ENCODE peak calls at places on chromosome 2, in six cellular contexts. One of them, this sample, is unnamed.

GRCh38 chr2:74458957-74459290 is 686 bp downstream of the WBP1 start:
- DNase-seq in mesendoderm: no peak
- DNase-seq in IMR-90: no peak
- DNase-seq in neuronal stem cell: no peak
- DNase-seq in H9: no peak
- DNase-seq in H1: no peak
- DNase-seq in this sample: peak

GRCh38 chr2:96113951-96114350 is 2.4 kb downstream of the ADRA2B start:
- DNase-seq in mesendoderm: no peak
- DNase-seq in IMR-90: no peak
- DNase-seq in neuronal stem cell: no peak
- DNase-seq in H9: no peak
- DNase-seq in H1: no peak
- DNase-seq in this sample: no peak

GRCh38 chr2:25161055-25161781 is 7.2 kb downstream of the POMC start:
- DNase-seq in mesendoderm: peak
- DNase-seq in IMR-90: peak
- DNase-seq in neuronal stem cell: no peak
- DNase-seq in H9: peak
- DNase-seq in H1: peak
- DNase-seq in this sample: no peak

GRCh38 chr2:54626884-54627283 is 96.6 kb upstream of the EML6 start:
- DNase-seq in mesendoderm: no peak
- DNase-seq in IMR-90: no peak
- DNase-seq in neuronal stem cell: no peak
- DNase-seq in H9: no peak
- DNase-seq in H1: no peak
- DNase-seq in this sample: no peak

GRCh38 chr2:63163231-63163845 is 112.7 kb downstream of the OTX1 start:
- DNase-seq in mesendoderm: no peak
- DNase-seq in IMR-90: no peak
- DNase-seq in neuronal stem cell: no peak
- DNase-seq in H9: no peak
- DNase-seq in H1: no peak
- DNase-seq in this sample: no peak

GRCh38 chr2:36351291-36352023 is 4.1 kb upstream of the CRIM1 start:
- DNase-seq in mesendoderm: no peak
- DNase-seq in IMR-90: no peak
- DNase-seq in neuronal stem cell: no peak
- DNase-seq in H9: no peak
- DNase-seq in H1: no peak
- DNase-seq in this sample: no peak

GRCh38 chr2:234271342-234271741 is 220.8 kb downstream of the SPP2 start:
- DNase-seq in mesendoderm: no peak
- DNase-seq in IMR-90: no peak
- DNase-seq in neuronal stem cell: no peak
- DNase-seq in H9: no peak
- DNase-seq in H1: no peak
- DNase-seq in this sample: no peak

GRCh38 chr2:45182667-45183620 is 173.7 kb upstream of the SIX2 start:
- DNase-seq in mesendoderm: no peak
- DNase-seq in IMR-90: no peak
- DNase-seq in neuronal stem cell: no peak
- DNase-seq in H9: no peak
- DNase-seq in H1: no peak
- DNase-seq in this sample: no peak

GRCh38 chr2:40358783-40359182 is 93.1 kb downstream of the SLC8A1 start:
- DNase-seq in mesendoderm: no peak
- DNase-seq in IMR-90: no peak
- DNase-seq in neuronal stem cell: no peak
- DNase-seq in H9: no peak
- DNase-seq in H1: no peak
- DNase-seq in this sample: no peak

GRCh38 chr2:119487434-119488244 is 36.6 kb downstream of the SCTR start:
- DNase-seq in mesendoderm: no peak
- DNase-seq in IMR-90: no peak
- DNase-seq in neuronal stem cell: no peak
- DNase-seq in H9: no peak
- DNase-seq in H1: no peak
- DNase-seq in this sample: no peak

GRCh38 chr2:62409442-62409841 is 96.6 kb downstream of the TMEM17 start:
- DNase-seq in mesendoderm: no peak
- DNase-seq in IMR-90: peak
- DNase-seq in neuronal stem cell: no peak
- DNase-seq in H9: no peak
- DNase-seq in H1: no peak
- DNase-seq in this sample: peak

GRCh38 chr2:142037051-142037450 is 93.8 kb downstream of the LRP1B start:
- DNase-seq in mesendoderm: peak
- DNase-seq in IMR-90: no peak
- DNase-seq in neuronal stem cell: peak
- DNase-seq in H9: no peak
- DNase-seq in H1: no peak
- DNase-seq in this sample: peak

GRCh38 chr2:17107875-17108274 is 410.4 kb downstream of the RAD51AP2 start:
- DNase-seq in mesendoderm: peak
- DNase-seq in IMR-90: no peak
- DNase-seq in neuronal stem cell: no peak
- DNase-seq in H9: no peak
- DNase-seq in H1: no peak
- DNase-seq in this sample: peak

GRCh38 chr2:68328901-68329300 is 9.2 kb upstream of the CNRIP1 start:
- DNase-seq in mesendoderm: no peak
- DNase-seq in IMR-90: no peak
- DNase-seq in neuronal stem cell: no peak
- DNase-seq in H9: no peak
- DNase-seq in H1: no peak
- DNase-seq in this sample: no peak

GRCh38 chr2:60481257-60481656 is 72.2 kb downstream of the BCL11A start:
- DNase-seq in mesendoderm: no peak
- DNase-seq in IMR-90: no peak
- DNase-seq in neuronal stem cell: no peak
- DNase-seq in H9: peak
- DNase-seq in H1: no peak
- DNase-seq in this sample: no peak

GRCh38 chr2:43898958-43899346 is 60.2 kb downstream of the ABCG8 start:
- DNase-seq in mesendoderm: no peak
- DNase-seq in IMR-90: peak
- DNase-seq in neuronal stem cell: no peak
- DNase-seq in H9: no peak
- DNase-seq in H1: no peak
- DNase-seq in this sample: peak

GRCh38 chr2:183919926-183920325 is 678.4 kb upstream of the ZNF804A start:
- DNase-seq in mesendoderm: no peak
- DNase-seq in IMR-90: no peak
- DNase-seq in neuronal stem cell: no peak
- DNase-seq in H9: no peak
- DNase-seq in H1: no peak
- DNase-seq in this sample: no peak

GRCh38 chr2:134550566-134551164 is 168.1 kb downstream of the TMEM163 start:
- DNase-seq in mesendoderm: no peak
- DNase-seq in IMR-90: no peak
- DNase-seq in neuronal stem cell: no peak
- DNase-seq in H9: no peak
- DNase-seq in H1: no peak
- DNase-seq in this sample: no peak

GRCh38 chr2:155546715-155547555 is 785.6 kb downstream of the NR4A2 start:
- DNase-seq in mesendoderm: no peak
- DNase-seq in IMR-90: no peak
- DNase-seq in neuronal stem cell: no peak
- DNase-seq in H9: no peak
- DNase-seq in H1: no peak
- DNase-seq in this sample: no peak

DNA sequence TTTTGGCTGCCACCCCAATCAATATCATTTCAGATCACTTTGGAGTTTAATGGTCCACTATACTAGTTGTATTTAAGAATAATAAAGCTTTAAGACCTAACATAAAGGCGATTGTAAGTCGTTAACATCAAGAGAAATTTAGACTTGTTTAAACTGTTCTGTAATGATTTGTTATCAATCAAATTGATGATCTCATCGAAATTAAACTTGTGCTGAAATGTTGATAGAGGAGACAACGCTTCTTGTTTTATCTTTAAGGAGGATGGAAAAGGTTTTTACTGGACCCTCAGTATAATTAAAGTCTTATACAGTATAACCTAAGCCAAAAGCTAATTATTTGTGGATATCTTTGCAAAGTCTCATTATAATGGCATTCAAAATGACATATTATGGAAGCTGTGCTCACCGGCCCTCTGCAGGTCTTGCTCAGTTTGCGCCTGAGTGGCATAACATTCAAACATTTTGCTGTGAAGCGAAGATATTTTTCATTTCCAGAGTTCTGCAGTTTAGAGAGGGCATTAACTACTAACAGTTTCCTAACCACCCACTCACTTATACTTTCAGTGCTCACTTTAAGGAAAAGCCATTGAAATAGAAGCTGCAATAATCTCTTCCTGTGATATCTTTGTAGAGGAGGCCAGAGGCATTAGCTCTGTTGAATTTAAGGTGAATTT is 1.4 kb upstream of the SERTAD2 start:
- DNase-seq in mesendoderm: no peak
- DNase-seq in IMR-90: no peak
- DNase-seq in neuronal stem cell: no peak
- DNase-seq in H9: no peak
- DNase-seq in H1: no peak
- DNase-seq in this sample: peak
- H2BK15ac ChIP-seq in mesendoderm: no peak
- H2BK15ac ChIP-seq in IMR-90: peak
- H2BK15ac ChIP-seq in neuronal stem cell: no peak
- H2BK15ac ChIP-seq in H9: no peak
- H2BK15ac ChIP-seq in H1: no peak
- H2BK15ac ChIP-seq in this sample: no peak

DNA sequence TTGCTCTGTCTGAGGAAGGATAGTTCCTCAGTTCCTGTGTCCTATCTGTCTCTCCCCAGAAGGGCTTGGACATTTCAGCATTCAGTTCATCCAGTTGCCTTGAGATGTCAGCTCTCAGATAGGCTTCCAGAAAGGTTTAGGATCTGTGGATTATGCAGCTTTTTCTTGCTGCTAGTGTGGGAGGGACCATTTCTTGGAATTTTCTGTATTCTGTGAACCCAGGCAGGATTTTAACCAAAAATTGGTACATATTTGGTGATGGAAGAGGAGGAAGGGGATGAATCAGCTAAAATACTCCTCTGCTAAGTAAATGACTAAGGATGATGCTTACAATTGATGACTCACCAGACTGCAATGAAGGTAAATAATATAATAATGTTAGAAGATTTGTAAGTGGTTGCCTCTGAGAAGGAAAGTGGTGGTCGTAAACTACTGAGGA is 58.6 kb upstream of the DOCK10 start:
- DNase-seq in mesendoderm: peak
- DNase-seq in IMR-90: peak
- DNase-seq in neuronal stem cell: no peak
- DNase-seq in H9: no peak
- DNase-seq in H1: no peak
- DNase-seq in this sample: peak
- H2BK5ac ChIP-seq in mesendoderm: no peak
- H2BK5ac ChIP-seq in IMR-90: peak
- H2BK5ac ChIP-seq in neuronal stem cell: no peak
- H2BK5ac ChIP-seq in H9: no peak
- H2BK5ac ChIP-seq in H1: no peak
- H2BK5ac ChIP-seq in this sample: peak

DNA sequence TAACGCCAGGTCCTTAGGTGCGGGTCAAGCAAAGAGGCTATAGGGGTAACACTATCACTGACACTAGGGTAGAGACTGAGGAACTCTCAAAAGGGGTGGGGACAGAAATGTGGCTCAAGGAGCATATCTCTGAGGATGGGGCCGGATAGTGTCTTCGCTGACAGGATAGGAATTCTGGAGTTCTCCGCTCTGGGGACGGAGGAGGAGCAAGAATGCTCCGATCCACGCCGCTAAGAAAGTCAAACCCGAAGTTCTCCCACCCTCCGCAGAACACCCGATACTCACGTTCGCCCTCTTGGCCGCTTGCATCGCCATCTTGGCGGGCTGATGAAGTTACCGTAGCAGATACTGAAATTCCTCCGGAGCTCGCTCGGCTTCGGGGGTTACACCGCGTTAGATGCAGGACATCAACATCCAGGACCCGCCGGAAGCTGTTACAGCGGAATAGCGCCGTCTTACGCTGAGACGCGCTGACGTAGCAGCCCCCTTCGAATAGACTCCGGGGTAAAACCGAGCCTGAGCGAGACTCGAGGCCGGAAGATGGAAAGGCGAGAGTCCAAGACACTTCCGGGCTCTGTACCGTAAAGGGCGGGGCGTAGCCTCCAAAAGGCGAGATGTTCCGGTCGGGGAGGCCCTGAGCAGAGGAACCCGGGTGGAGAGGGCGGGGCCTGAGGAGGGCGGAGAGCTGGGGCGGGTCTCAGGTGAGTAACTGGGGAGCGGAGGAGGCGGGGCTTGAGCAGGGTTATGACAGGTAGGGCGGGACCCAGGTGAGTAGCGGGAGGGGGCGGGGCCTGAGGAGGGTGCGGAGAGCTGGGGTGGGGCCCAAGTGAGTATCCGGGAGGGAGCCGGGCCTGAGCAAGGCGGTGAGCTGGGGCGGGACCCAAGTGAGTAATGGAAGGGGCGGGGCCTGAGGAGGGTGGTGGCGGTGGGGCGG is at the start of gene SF3B6:
- DNase-seq in mesendoderm: peak
- DNase-seq in IMR-90: peak
- DNase-seq in neuronal stem cell: peak
- DNase-seq in H9: peak
- DNase-seq in H1: peak
- DNase-seq in this sample: peak
- H3K18ac ChIP-seq in mesendoderm: no peak
- H3K18ac ChIP-seq in IMR-90: peak
- H3K18ac ChIP-seq in neuronal stem cell: peak
- H3K18ac ChIP-seq in H9: peak
- H3K18ac ChIP-seq in H1: peak
- H3K18ac ChIP-seq in this sample: peak

GRCh38 chr2:86016581-86016980 is 89.1 kb downstream of the POLR1A start:
- DNase-seq in mesendoderm: no peak
- DNase-seq in IMR-90: no peak
- DNase-seq in neuronal stem cell: no peak
- DNase-seq in H9: no peak
- DNase-seq in H1: no peak
- DNase-seq in this sample: no peak
- H2BK15ac ChIP-seq in mesendoderm: no peak
- H2BK15ac ChIP-seq in IMR-90: no peak
- H2BK15ac ChIP-seq in neuronal stem cell: no peak
- H2BK15ac ChIP-seq in H9: no peak
- H2BK15ac ChIP-seq in H1: no peak
- H2BK15ac ChIP-seq in this sample: no peak

This sample was measured in mesenchymal stem cell.